ENCODE peak calls at places on chromosome 20, in six cellular contexts. V, B, U, S, T and J are unnamed samples.

GRCh38 chr20:17655865-17656489 is 26.1 kb downstream of the RRBP1 start:
- DNase-seq in V (no peak), B (no peak), U (peak), S (no peak), T (no peak), J (no peak)

GRCh38 chr20:8161262-8162071 is 29.4 kb downstream of the PLCB1 start:
- DNase-seq in V (no peak), B (no peak), U (no peak), S (no peak), T (no peak), J (no peak)

GRCh38 chr20:3413393-3413889 is 6.0 kb upstream of the DNAAF9 start:
- DNase-seq in V (no peak), B (no peak), U (no peak), S (no peak), T (no peak), J (no peak)

GRCh38 chr20:53023717-53024116 is 51.6 kb downstream of the TSHZ2 start:
- DNase-seq in V (no peak), B (no peak), U (peak), S (no peak), T (no peak), J (no peak)

GRCh38 chr20:51511861-51512619 is 30.5 kb downstream of the NFATC2 start:
- DNase-seq in V (no peak), B (no peak), U (no peak), S (no peak), T (no peak), J (no peak)

GRCh38 chr20:4573564-4574355 is 147.9 kb upstream of the PRND start:
- DNase-seq in V (no peak), B (no peak), U (peak), S (no peak), T (no peak), J (no peak)

GRCh38 chr20:25695532-25696383 is 895 bp downstream of the ZNF337 start:
- DNase-seq in V (no peak), B (peak), U (peak), S (no peak), T (no peak), J (no peak)

GRCh38 chr20:50561379-50562078 is 51.3 kb downstream of the PTPN1 start:
- DNase-seq in V (no peak), B (no peak), U (peak), S (no peak), T (peak), J (no peak)

GRCh38 chr20:59385461-59385860 is 85.0 kb downstream of the EDN3 start:
- DNase-seq in V (no peak), B (no peak), U (no peak), S (no peak), T (peak), J (no peak)